ENCODE peak calls at places on chromosomes 3 and 15, in five cellular contexts. I is H9, X is heart left ventricle, G is neuronal stem cell, S is mammary epithelial cell. N is an unnamed sample.

GRCh38 chr15:80118956-80119355 is 33.8 kb upstream of the FAH start:
- DNase-seq in G (no peak), S (no peak), I (no peak), X (no peak), N (no peak)

GRCh38 chr15:92624401-92624991 is 31.1 kb downstream of the FAM174B start:
- DNase-seq in S (no peak), G (no peak), X (peak), I (no peak), N (no peak)

GRCh38 chr3:64691051-64691450 is 3.3 kb upstream of the ADAMTS9 start:
- DNase-seq in G (no peak), X (no peak), S (peak), I (no peak), N (no peak)

GRCh38 chr15:71743861-71744382 is 66.4 kb upstream of the NR2E3 start:
- DNase-seq in G (peak), X (no peak), S (peak), I (no peak), N (no peak)

GRCh38 chr15:70461017-70461416 is 302.3 kb downstream of the UACA start:
- DNase-seq in I (no peak), S (no peak), G (no peak), X (no peak), N (no peak)

GRCh38 chr3:67017211-67017610 is 19.1 kb downstream of the KBTBD8 start:
- DNase-seq in X (no peak), I (no peak), G (no peak), S (peak), N (no peak)

GRCh38 chr3:171804618-171805389 is 5.5 kb downstream of the PLD1 start:
- DNase-seq in S (no peak), G (no peak), X (no peak), I (no peak), N (no peak)

GRCh38 chr3:10289785-10290355 is 2.9 kb downstream of the GHRL start:
- DNase-seq in S (no peak), I (no peak), G (no peak), X (no peak), N (no peak)

GRCh38 chr15:31442203-31443090 is 115.8 kb downstream of the KLF13 start:
- DNase-seq in I (no peak), G (no peak), S (peak), X (no peak), N (no peak)

GRCh38 chr3:126212250-126212628 is 31.9 kb upstream of the ALDH1L1 start:
- DNase-seq in G (no peak), S (no peak), I (no peak), X (no peak), N (no peak)

N was measured in DMS153.